ENCODE peak calls at places on chromosomes 4 and X, in six cellular contexts. R is NCI-H748 treated with DMSO at 0.1 percent for 48 hours, V is NCI-H1417 treated with DMSO at 0.1 percent for 48 hours, G is SK-N-SH, M is HuH-7, J is dorsolateral prefrontal cortex. F is an unnamed sample.

GRCh38 chr4:131974730-131975129 is 1174.4 kb upstream of the PCDH10 start:
- DNase-seq in M (no peak), R (no peak), V (no peak), G (no peak), J (no peak), F (no peak)

GRCh38 chr4:125085-125820 is 952 bp downstream of the ZNF718 start:
- DNase-seq in R (no peak), M (no peak), J (no peak), V (peak; percentile 2), G (no peak), F (peak; percentile 3)

GRCh38 chrX:46704767-46705386 is 54.0 kb downstream of the SLC9A7 start:
- DNase-seq in M (no peak), J (no peak), G (no peak), R (no peak), V (no peak), F (no peak)

GRCh38 chr4:35548921-35549320 is 695.4 kb downstream of the ARAP2 start:
- DNase-seq in G (no peak), V (no peak), J (no peak), M (no peak), R (no peak), F (no peak)

GRCh38 chr4:139528377-139529005 is 27.5 kb downstream of the SETD7 start:
- DNase-seq in M (no peak), G (no peak), V (no peak), R (no peak), J (no peak), F (peak; percentile 76)

GRCh38 chr4:98710831-98711230 is 52.4 kb upstream of the TSPAN5 start:
- DNase-seq in R (no peak), M (no peak), V (no peak), G (no peak), J (no peak), F (no peak)

GRCh38 chr4:23930750-23931488 is 41.1 kb upstream of the PPARGC1A start:
- DNase-seq in G (peak; percentile 42), J (peak; percentile 44), M (no peak), R (no peak), V (no peak), F (peak; percentile 50)

GRCh38 chrX:12978205-12979010 is 3.5 kb downstream of the TMSB4X start:
- DNase-seq in R (peak; percentile 35), V (no peak), G (no peak), M (no peak), J (no peak), F (peak; percentile 59)

GRCh38 chr4:68375667-68376559 is 26.0 kb upstream of the YTHDC1 start:
- DNase-seq in R (peak; percentile 6), J (no peak), M (peak; percentile 68), G (peak; percentile 65), V (no peak), F (peak; percentile 47)

GRCh38 chr4:1172971-1173757 is 781 bp upstream of the SPON2 start:
- DNase-seq in J (no peak), M (peak; percentile 91), R (no peak), V (no peak), G (peak; percentile 38), F (no peak)

GRCh38 chr4:36351082-36351666 is 69.8 kb downstream of the DTHD1 start:
- DNase-seq in R (peak; percentile 3), M (peak; percentile 8), V (no peak), G (peak; percentile 18), J (peak; percentile 77), F (peak; percentile 1)

GRCh38 chrX:45517090-45517973 is 316.7 kb upstream of the DIPK2B start:
- DNase-seq in J (no peak), R (no peak), V (no peak), M (no peak), G (no peak), F (peak; percentile 55)

GRCh38 chr4:85952518-85952917 is 407.3 kb downstream of the MAPK10 start:
- DNase-seq in M (no peak), V (no peak), R (no peak), G (no peak), J (no peak), F (peak; percentile 52)

GRCh38 chr4:156779774-156780173 is 191.8 kb downstream of the PDGFC start:
- DNase-seq in R (no peak), M (no peak), J (no peak), V (no peak), G (no peak), F (peak; percentile 77)

GRCh38 chr4:61200195-61200990 is at the start of gene ADGRL3:
- DNase-seq in V (no peak), R (peak; percentile 46), G (peak; percentile 81), M (peak; percentile 15), J (peak; percentile 53), F (no peak)

GRCh38 chrX:97158270-97158669 is 274.6 kb downstream of the RPA4 start:
- DNase-seq in V (peak; percentile 27), J (no peak), G (no peak), M (no peak), R (peak; percentile 19), F (no peak)

GRCh38 chr4:57763070-57763469 is 652.9 kb upstream of the IGFBP7 start:
- DNase-seq in J (no peak), V (no peak), G (no peak), R (no peak), M (no peak), F (no peak)

GRCh38 chr4:159191989-159192388 is 89.1 kb downstream of the RAPGEF2 start:
- DNase-seq in J (no peak), V (no peak), G (no peak), R (no peak), M (peak; percentile 25), F (peak; percentile 67)

GRCh38 chr4:154124539-154125255 is 335.8 kb upstream of the SFRP2 start:
- DNase-seq in R (no peak), J (no peak), G (no peak), M (no peak), V (no peak), F (peak; percentile 93)

GRCh38 chr4:165656829-165657467 is 216.1 kb upstream of the TLL1 start:
- DNase-seq in R (no peak), J (no peak), G (no peak), M (no peak), V (no peak), F (no peak)

GRCh38 chr4:40840985-40841571 is 91.3 kb downstream of the NSUN7 start:
- DNase-seq in V (no peak), R (peak; percentile 24), J (peak; percentile 73), G (peak; percentile 72), M (peak; percentile 85), F (peak; percentile 42)

GRCh38 chr4:184784628-184785257 is 41.0 kb downstream of the ACSL1 start:
- DNase-seq in V (no peak), J (no peak), R (no peak), M (no peak), G (peak; percentile 63), F (no peak)

GRCh38 chrX:39261446-39262147 is 460.3 kb downstream of the MID1IP1 start:
- DNase-seq in M (peak; percentile 6), G (peak; percentile 25), R (peak; percentile 59), J (no peak), V (peak; percentile 24), F (peak; percentile 50)

GRCh38 chrX:15349046-15349445 is 13.7 kb upstream of the PIGA start:
- DNase-seq in G (peak; percentile 62), M (peak; percentile 12), R (peak; percentile 27), J (no peak), V (peak; percentile 6), F (peak; percentile 39)

GRCh38 chr4:15161439-15161838 is 159.2 kb downstream of the CPEB2 start:
- DNase-seq in V (no peak), G (no peak), M (no peak), R (no peak), J (no peak), F (peak; percentile 44)